ENCODE peak calls at places on chromosomes 13 and 19, in nine cellular contexts. One of them, this sample, is unnamed.

GRCh38 chr19:29299416-29300380 is 86.7 kb upstream of the UQCRFS1 start:
- DNase-seq in WTC11: no peak
- DNase-seq in CD8-positive, alpha-beta T cell: no peak
- DNase-seq in heart right ventricle: no peak
- DNase-seq in foreskin keratinocyte: no peak
- DNase-seq in body of pancreas: no peak
- DNase-seq in dorsolateral prefrontal cortex: no peak
- DNase-seq in AG09319: no peak
- DNase-seq in left ventricle myocardium inferior: no peak
- DNase-seq in this sample: no peak

GRCh38 chr13:53351040-53351439 is 322.4 kb downstream of the OLFM4 start:
- DNase-seq in WTC11: no peak
- DNase-seq in dorsolateral prefrontal cortex: no peak
- DNase-seq in AG09319: no peak
- DNase-seq in left ventricle myocardium inferior: no peak
- DNase-seq in CD8-positive, alpha-beta T cell: no peak
- DNase-seq in body of pancreas: no peak
- DNase-seq in foreskin keratinocyte: no peak
- DNase-seq in heart right ventricle: no peak
- DNase-seq in this sample: no peak

GRCh38 chr19:16419671-16420394 is 51.9 kb downstream of the EPS15L1 start:
- DNase-seq in left ventricle myocardium inferior: no peak
- DNase-seq in WTC11: no peak
- DNase-seq in foreskin keratinocyte: no peak
- DNase-seq in dorsolateral prefrontal cortex: no peak
- DNase-seq in body of pancreas: no peak
- DNase-seq in heart right ventricle: no peak
- DNase-seq in AG09319: no peak
- DNase-seq in CD8-positive, alpha-beta T cell: no peak
- DNase-seq in this sample: no peak

GRCh38 chr13:54337526-54337925 is 1308.9 kb downstream of the OLFM4 start:
- DNase-seq in WTC11: no peak
- DNase-seq in AG09319: no peak
- DNase-seq in foreskin keratinocyte: no peak
- DNase-seq in CD8-positive, alpha-beta T cell: no peak
- DNase-seq in heart right ventricle: no peak
- DNase-seq in dorsolateral prefrontal cortex: no peak
- DNase-seq in left ventricle myocardium inferior: no peak
- DNase-seq in body of pancreas: no peak
- DNase-seq in this sample: no peak

GRCh38 chr13:38620876-38621275 is 66.0 kb upstream of the FREM2 start:
- DNase-seq in dorsolateral prefrontal cortex: no peak
- DNase-seq in body of pancreas: no peak
- DNase-seq in heart right ventricle: no peak
- DNase-seq in foreskin keratinocyte: no peak
- DNase-seq in WTC11: no peak
- DNase-seq in AG09319: no peak
- DNase-seq in CD8-positive, alpha-beta T cell: no peak
- DNase-seq in left ventricle myocardium inferior: no peak
- DNase-seq in this sample: no peak

GRCh38 chr13:67130444-67130843 is 99.7 kb downstream of the PCDH9 start:
- DNase-seq in foreskin keratinocyte: no peak
- DNase-seq in AG09319: no peak
- DNase-seq in body of pancreas: no peak
- DNase-seq in dorsolateral prefrontal cortex: no peak
- DNase-seq in left ventricle myocardium inferior: no peak
- DNase-seq in CD8-positive, alpha-beta T cell: no peak
- DNase-seq in heart right ventricle: no peak
- DNase-seq in WTC11: no peak
- DNase-seq in this sample: no peak

GRCh38 chr19:19630062-19630414 is 2.0 kb upstream of the LPAR2 start:
- DNase-seq in WTC11: no peak
- DNase-seq in foreskin keratinocyte: no peak
- DNase-seq in AG09319: no peak
- DNase-seq in dorsolateral prefrontal cortex: no peak
- DNase-seq in left ventricle myocardium inferior: no peak
- DNase-seq in CD8-positive, alpha-beta T cell: no peak
- DNase-seq in body of pancreas: no peak
- DNase-seq in heart right ventricle: no peak
- DNase-seq in this sample: no peak

GRCh38 chr13:33167521-33167920 is 118.0 kb downstream of the STARD13 start:
- DNase-seq in AG09319: no peak
- DNase-seq in CD8-positive, alpha-beta T cell: no peak
- DNase-seq in body of pancreas: no peak
- DNase-seq in left ventricle myocardium inferior: no peak
- DNase-seq in heart right ventricle: no peak
- DNase-seq in WTC11: no peak
- DNase-seq in foreskin keratinocyte: no peak
- DNase-seq in dorsolateral prefrontal cortex: no peak
- DNase-seq in this sample: no peak

GRCh38 chr13:102190930-102191329 is 210.9 kb downstream of the FGF14 start:
- DNase-seq in CD8-positive, alpha-beta T cell: no peak
- DNase-seq in foreskin keratinocyte: peak
- DNase-seq in AG09319: no peak
- DNase-seq in WTC11: no peak
- DNase-seq in body of pancreas: no peak
- DNase-seq in left ventricle myocardium inferior: no peak
- DNase-seq in heart right ventricle: no peak
- DNase-seq in dorsolateral prefrontal cortex: no peak
- DNase-seq in this sample: no peak

GRCh38 chr13:97122381-97122996 is 99.6 kb upstream of the MBNL2 start:
- DNase-seq in foreskin keratinocyte: peak
- DNase-seq in dorsolateral prefrontal cortex: no peak
- DNase-seq in CD8-positive, alpha-beta T cell: no peak
- DNase-seq in AG09319: no peak
- DNase-seq in heart right ventricle: no peak
- DNase-seq in WTC11: no peak
- DNase-seq in left ventricle myocardium inferior: no peak
- DNase-seq in body of pancreas: no peak
- DNase-seq in this sample: no peak

GRCh38 chr19:41225238-41226052 is 6.4 kb downstream of the AXL start:
- DNase-seq in AG09319: peak
- DNase-seq in dorsolateral prefrontal cortex: peak
- DNase-seq in left ventricle myocardium inferior: peak
- DNase-seq in body of pancreas: peak
- DNase-seq in CD8-positive, alpha-beta T cell: peak
- DNase-seq in foreskin keratinocyte: peak
- DNase-seq in WTC11: peak
- DNase-seq in heart right ventricle: no peak
- DNase-seq in this sample: no peak

GRCh38 chr19:48487944-48488343 is 18.8 kb downstream of the CYTH2 start:
- DNase-seq in left ventricle myocardium inferior: peak
- DNase-seq in body of pancreas: peak
- DNase-seq in CD8-positive, alpha-beta T cell: no peak
- DNase-seq in AG09319: peak
- DNase-seq in dorsolateral prefrontal cortex: peak
- DNase-seq in foreskin keratinocyte: peak
- DNase-seq in heart right ventricle: peak
- DNase-seq in WTC11: no peak
- DNase-seq in this sample: no peak

GRCh38 chr19:30311911-30312310 is 60.3 kb upstream of the ZNF536 start:
- DNase-seq in WTC11: no peak
- DNase-seq in left ventricle myocardium inferior: no peak
- DNase-seq in heart right ventricle: no peak
- DNase-seq in CD8-positive, alpha-beta T cell: no peak
- DNase-seq in body of pancreas: no peak
- DNase-seq in AG09319: no peak
- DNase-seq in foreskin keratinocyte: no peak
- DNase-seq in dorsolateral prefrontal cortex: no peak
- DNase-seq in this sample: no peak
- TF ChIP-seq CTCF in WTC11: no peak
- TF ChIP-seq CTCF in left ventricle myocardium inferior: no peak
- TF ChIP-seq CTCF in heart right ventricle: no peak
- TF ChIP-seq CTCF in CD8-positive, alpha-beta T cell: no peak
- TF ChIP-seq CTCF in body of pancreas: no peak
- TF ChIP-seq CTCF in AG09319: no peak
- TF ChIP-seq CTCF in foreskin keratinocyte: no peak
- TF ChIP-seq CTCF in dorsolateral prefrontal cortex: no peak
- TF ChIP-seq CTCF in this sample: no peak

GRCh38 chr19:53813996-53814395 is 10.1 kb downstream of the NLRP12 start:
- DNase-seq in foreskin keratinocyte: peak
- DNase-seq in left ventricle myocardium inferior: no peak
- DNase-seq in body of pancreas: no peak
- DNase-seq in AG09319: no peak
- DNase-seq in dorsolateral prefrontal cortex: no peak
- DNase-seq in heart right ventricle: no peak
- DNase-seq in WTC11: no peak
- DNase-seq in CD8-positive, alpha-beta T cell: no peak
- DNase-seq in this sample: no peak

GRCh38 chr19:53809518-53810186 is 14.5 kb downstream of the NLRP12 start:
- DNase-seq in dorsolateral prefrontal cortex: no peak
- DNase-seq in body of pancreas: no peak
- DNase-seq in foreskin keratinocyte: no peak
- DNase-seq in WTC11: peak
- DNase-seq in CD8-positive, alpha-beta T cell: no peak
- DNase-seq in AG09319: no peak
- DNase-seq in left ventricle myocardium inferior: no peak
- DNase-seq in heart right ventricle: no peak
- DNase-seq in this sample: no peak

GRCh38 chr19:53810891-53811290 is 13.2 kb downstream of the NLRP12 start:
- DNase-seq in foreskin keratinocyte: no peak
- DNase-seq in AG09319: no peak
- DNase-seq in WTC11: no peak
- DNase-seq in body of pancreas: no peak
- DNase-seq in dorsolateral prefrontal cortex: no peak
- DNase-seq in left ventricle myocardium inferior: no peak
- DNase-seq in heart right ventricle: no peak
- DNase-seq in CD8-positive, alpha-beta T cell: no peak
- DNase-seq in this sample: no peak

GRCh38 chr19:53810187-53810546 is 13.9 kb downstream of the NLRP12 start:
- DNase-seq in WTC11: no peak
- DNase-seq in CD8-positive, alpha-beta T cell: no peak
- DNase-seq in foreskin keratinocyte: no peak
- DNase-seq in heart right ventricle: no peak
- DNase-seq in AG09319: no peak
- DNase-seq in left ventricle myocardium inferior: no peak
- DNase-seq in body of pancreas: no peak
- DNase-seq in dorsolateral prefrontal cortex: no peak
- DNase-seq in this sample: no peak

DNA sequence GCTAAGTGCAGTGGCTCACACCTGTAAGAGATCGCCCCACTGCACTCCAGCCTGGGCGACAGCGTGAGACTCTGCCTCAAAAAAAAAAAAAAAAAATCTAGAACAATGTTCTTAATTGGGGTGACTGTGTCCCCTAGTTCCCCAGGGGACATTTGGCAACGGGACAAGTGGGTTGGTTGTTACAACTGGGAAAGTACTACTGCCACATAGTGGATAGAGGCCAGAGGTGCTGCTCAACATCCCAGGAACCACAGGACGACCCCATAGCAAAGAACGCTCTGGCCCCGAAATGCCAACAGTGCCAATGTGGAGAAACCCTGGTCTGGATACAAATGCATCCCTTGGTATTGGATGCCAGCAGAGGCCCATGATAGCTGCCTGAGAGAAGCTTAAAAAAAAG is 11.8 kb downstream of the NLRP12 start:
- DNase-seq in WTC11: peak
- DNase-seq in heart right ventricle: no peak
- DNase-seq in foreskin keratinocyte: no peak
- DNase-seq in dorsolateral prefrontal cortex: no peak
- DNase-seq in body of pancreas: no peak
- DNase-seq in left ventricle myocardium inferior: no peak
- DNase-seq in AG09319: no peak
- DNase-seq in CD8-positive, alpha-beta T cell: no peak
- DNase-seq in this sample: no peak
- TF ChIP-seq CTCF in WTC11: no peak
- TF ChIP-seq CTCF in heart right ventricle: no peak
- TF ChIP-seq CTCF in foreskin keratinocyte: no peak
- TF ChIP-seq CTCF in dorsolateral prefrontal cortex: no peak
- TF ChIP-seq CTCF in body of pancreas: no peak
- TF ChIP-seq CTCF in left ventricle myocardium inferior: no peak
- TF ChIP-seq CTCF in AG09319: no peak
- TF ChIP-seq CTCF in CD8-positive, alpha-beta T cell: no peak
- TF ChIP-seq CTCF in this sample: peak

DNA sequence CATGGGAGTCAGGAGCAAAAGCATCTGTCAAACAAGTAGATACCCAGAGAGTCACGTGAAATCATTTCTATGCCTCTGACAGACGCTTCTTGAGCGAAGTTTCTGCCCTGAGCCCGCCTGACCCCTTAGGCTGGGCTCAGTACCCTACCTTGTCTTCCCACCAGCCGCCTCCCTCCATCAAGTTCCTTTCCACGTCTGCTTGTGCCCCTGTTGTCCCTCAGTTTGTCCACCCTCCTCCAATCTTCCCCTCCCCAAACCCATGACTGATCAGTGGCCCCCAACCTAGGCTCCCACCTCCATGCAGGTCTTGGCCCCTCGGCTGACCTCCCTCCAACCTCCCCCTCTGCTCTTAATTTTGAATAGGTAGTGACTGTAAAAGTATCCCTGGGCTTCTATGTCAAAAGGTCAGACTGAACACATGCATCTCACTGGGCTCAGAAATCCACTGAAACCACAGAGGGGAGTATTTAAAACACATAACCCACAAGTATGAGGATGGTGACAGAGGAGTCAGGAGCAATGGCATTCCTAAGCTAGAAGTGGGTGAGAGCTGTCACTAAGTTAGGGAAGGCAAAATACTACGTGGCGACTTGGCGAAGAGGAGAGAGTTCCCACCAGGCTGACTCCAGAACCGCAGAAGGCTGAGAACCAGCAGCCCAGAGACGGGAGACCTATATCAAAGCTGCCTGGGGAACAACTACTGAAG is 1.7 kb upstream of the ZNF446 start:
- DNase-seq in AG09319: no peak
- DNase-seq in CD8-positive, alpha-beta T cell: no peak
- DNase-seq in heart right ventricle: no peak
- DNase-seq in body of pancreas: no peak
- DNase-seq in foreskin keratinocyte: no peak
- DNase-seq in WTC11: no peak
- DNase-seq in dorsolateral prefrontal cortex: no peak
- DNase-seq in left ventricle myocardium inferior: no peak
- DNase-seq in this sample: no peak
- TF ChIP-seq CTCF in AG09319: no peak
- TF ChIP-seq CTCF in CD8-positive, alpha-beta T cell: no peak
- TF ChIP-seq CTCF in heart right ventricle: no peak
- TF ChIP-seq CTCF in body of pancreas: no peak
- TF ChIP-seq CTCF in foreskin keratinocyte: no peak
- TF ChIP-seq CTCF in WTC11: no peak
- TF ChIP-seq CTCF in dorsolateral prefrontal cortex: no peak
- TF ChIP-seq CTCF in left ventricle myocardium inferior: no peak
- TF ChIP-seq CTCF in this sample: no peak

DNA sequence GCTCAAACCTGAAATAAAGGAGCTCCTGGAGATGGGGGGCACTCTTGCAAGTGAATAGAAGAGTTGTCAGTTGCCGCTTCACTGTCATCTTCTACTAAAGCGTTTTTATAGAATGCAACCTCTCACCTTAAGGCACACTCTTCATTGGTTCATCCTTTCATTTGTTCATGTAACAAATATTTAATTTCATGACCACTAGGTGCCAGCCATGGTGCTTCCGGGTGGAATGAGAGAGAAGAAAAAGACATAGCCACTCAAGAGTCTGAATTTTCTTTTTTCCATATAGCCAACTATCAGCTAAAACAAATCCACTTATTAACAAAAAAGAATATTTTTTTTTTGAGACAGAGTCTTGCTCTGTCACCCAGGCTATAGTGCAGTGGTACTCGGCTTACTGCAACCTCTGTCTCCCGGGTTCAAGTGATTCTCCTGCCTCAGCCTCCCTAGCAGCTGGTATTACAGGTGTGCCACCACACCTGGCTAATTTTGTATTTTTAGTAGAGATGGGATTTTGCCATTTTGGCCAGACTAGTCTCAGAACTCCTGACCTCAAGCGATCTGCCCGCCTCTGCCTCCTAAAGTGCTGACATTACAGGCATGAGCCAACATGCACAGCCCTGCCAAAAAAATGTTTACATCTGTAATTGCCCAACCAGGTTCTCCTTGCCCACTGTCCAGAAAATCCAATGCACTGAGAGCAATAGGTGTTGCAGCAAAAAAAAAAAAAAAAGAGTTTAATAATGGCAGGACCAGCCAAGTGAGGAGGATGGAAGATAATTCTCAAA is 22.1 kb upstream of the SACS start:
- DNase-seq in left ventricle myocardium inferior: no peak
- DNase-seq in dorsolateral prefrontal cortex: no peak
- DNase-seq in body of pancreas: no peak
- DNase-seq in heart right ventricle: no peak
- DNase-seq in CD8-positive, alpha-beta T cell: no peak
- DNase-seq in AG09319: no peak
- DNase-seq in WTC11: no peak
- DNase-seq in foreskin keratinocyte: peak
- DNase-seq in this sample: no peak
- TF ChIP-seq CTCF in left ventricle myocardium inferior: no peak
- TF ChIP-seq CTCF in dorsolateral prefrontal cortex: no peak
- TF ChIP-seq CTCF in body of pancreas: no peak
- TF ChIP-seq CTCF in heart right ventricle: no peak
- TF ChIP-seq CTCF in CD8-positive, alpha-beta T cell: no peak
- TF ChIP-seq CTCF in AG09319: no peak
- TF ChIP-seq CTCF in WTC11: no peak
- TF ChIP-seq CTCF in foreskin keratinocyte: peak
- TF ChIP-seq CTCF in this sample: no peak

This sample was measured in neural crest cell.